ENCODE peak calls at places on chromosomes 6 and 20, in nine cellular contexts. One of them, this sample, is unnamed.

GRCh38 chr20:54228841-54229240 is 21.0 kb downstream of the PFDN4 start:
- DNase-seq in heart right ventricle: no peak
- DNase-seq in lower lobe of right lung: no peak
- DNase-seq in small intestine: no peak
- DNase-seq in esophagus squamous epithelium: no peak
- DNase-seq in mesenchymal stem cell: no peak
- DNase-seq in keratinocyte: peak; percentile 42
- DNase-seq in RWPE2: no peak
- DNase-seq in adrenal gland: peak; percentile 23
- DNase-seq in this sample: no peak

GRCh38 chr6:21824431-21825180 is 231.1 kb downstream of the SOX4 start:
- DNase-seq in heart right ventricle: no peak
- DNase-seq in lower lobe of right lung: no peak
- DNase-seq in small intestine: no peak
- DNase-seq in esophagus squamous epithelium: no peak
- DNase-seq in mesenchymal stem cell: peak; percentile 60
- DNase-seq in keratinocyte: no peak
- DNase-seq in RWPE2: no peak
- DNase-seq in adrenal gland: no peak
- DNase-seq in this sample: no peak

GRCh38 chr6:118581489-118581959 is 33.4 kb downstream of the PLN start:
- DNase-seq in heart right ventricle: no peak
- DNase-seq in lower lobe of right lung: no peak
- DNase-seq in small intestine: peak; percentile 46
- DNase-seq in esophagus squamous epithelium: no peak
- DNase-seq in mesenchymal stem cell: peak; percentile 86
- DNase-seq in keratinocyte: no peak
- DNase-seq in RWPE2: no peak
- DNase-seq in adrenal gland: peak; percentile 84
- DNase-seq in this sample: no peak

GRCh38 chr6:81696505-81696904 is 56.0 kb downstream of the TENT5A start:
- DNase-seq in heart right ventricle: no peak
- DNase-seq in lower lobe of right lung: no peak
- DNase-seq in small intestine: peak; percentile 21
- DNase-seq in esophagus squamous epithelium: no peak
- DNase-seq in mesenchymal stem cell: peak; percentile 14
- DNase-seq in keratinocyte: no peak
- DNase-seq in RWPE2: no peak
- DNase-seq in adrenal gland: no peak
- DNase-seq in this sample: no peak

GRCh38 chr20:50427740-50428462 is 82.3 kb upstream of the PTPN1 start:
- DNase-seq in heart right ventricle: no peak
- DNase-seq in lower lobe of right lung: no peak
- DNase-seq in small intestine: no peak
- DNase-seq in esophagus squamous epithelium: no peak
- DNase-seq in mesenchymal stem cell: peak; percentile 35
- DNase-seq in keratinocyte: no peak
- DNase-seq in RWPE2: no peak
- DNase-seq in adrenal gland: peak; percentile 63
- DNase-seq in this sample: peak; percentile 47

GRCh38 chr6:108027054-108027453 is 47.5 kb downstream of the OSTM1 start:
- DNase-seq in heart right ventricle: no peak
- DNase-seq in lower lobe of right lung: no peak
- DNase-seq in small intestine: no peak
- DNase-seq in esophagus squamous epithelium: no peak
- DNase-seq in mesenchymal stem cell: no peak
- DNase-seq in keratinocyte: no peak
- DNase-seq in RWPE2: no peak
- DNase-seq in adrenal gland: no peak
- DNase-seq in this sample: no peak

GRCh38 chr6:37236921-37237320 is 20.7 kb upstream of the TBC1D22B start:
- DNase-seq in heart right ventricle: no peak
- DNase-seq in lower lobe of right lung: no peak
- DNase-seq in small intestine: no peak
- DNase-seq in esophagus squamous epithelium: no peak
- DNase-seq in mesenchymal stem cell: peak; percentile 25
- DNase-seq in keratinocyte: no peak
- DNase-seq in RWPE2: no peak
- DNase-seq in adrenal gland: no peak
- DNase-seq in this sample: no peak

GRCh38 chr6:157982297-157982579 is 575 bp downstream of the SYNJ2 start:
- DNase-seq in heart right ventricle: peak; percentile 35
- DNase-seq in lower lobe of right lung: no peak
- DNase-seq in small intestine: peak; percentile 59
- DNase-seq in esophagus squamous epithelium: no peak
- DNase-seq in mesenchymal stem cell: peak; percentile 70
- DNase-seq in keratinocyte: no peak
- DNase-seq in RWPE2: no peak
- DNase-seq in adrenal gland: peak; percentile 41
- DNase-seq in this sample: no peak

GRCh38 chr6:170172406-170172805 is 118.5 kb downstream of the DLL1 start:
- DNase-seq in heart right ventricle: no peak
- DNase-seq in lower lobe of right lung: no peak
- DNase-seq in small intestine: no peak
- DNase-seq in esophagus squamous epithelium: no peak
- DNase-seq in mesenchymal stem cell: no peak
- DNase-seq in keratinocyte: no peak
- DNase-seq in RWPE2: no peak
- DNase-seq in adrenal gland: no peak
- DNase-seq in this sample: no peak

DNA sequence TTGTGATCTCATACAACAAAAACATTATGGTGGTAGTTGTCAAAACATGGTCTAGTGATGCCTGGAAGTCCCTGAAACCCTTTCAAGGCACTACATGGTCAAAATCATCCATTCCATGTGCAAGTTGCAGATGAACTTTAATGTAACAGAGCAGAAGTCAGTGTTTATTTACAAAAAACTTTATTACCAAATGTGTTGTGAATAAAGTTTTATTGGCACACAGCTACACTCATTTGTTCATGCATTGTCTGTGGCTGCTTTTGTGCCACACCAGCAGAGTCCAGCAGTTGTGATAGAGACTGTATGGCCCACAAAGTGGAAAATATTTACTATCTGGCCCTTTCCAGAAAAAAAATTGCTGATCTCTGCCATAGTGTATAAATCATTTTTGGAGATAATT is 26.8 kb downstream of the TUBB2B start:
- DNase-seq in heart right ventricle: no peak
- DNase-seq in lower lobe of right lung: no peak
- DNase-seq in small intestine: no peak
- DNase-seq in esophagus squamous epithelium: no peak
- DNase-seq in mesenchymal stem cell: no peak
- DNase-seq in keratinocyte: no peak
- DNase-seq in RWPE2: no peak
- DNase-seq in adrenal gland: no peak
- DNase-seq in this sample: no peak
- H3K4me1 ChIP-seq in heart right ventricle: no peaks in the 10 kb centered on the region
- H3K4me1 ChIP-seq in lower lobe of right lung: no peaks in the 10 kb centered on the region
- H3K4me1 ChIP-seq in small intestine: no peaks in the 10 kb centered on the region
- H3K4me1 ChIP-seq in esophagus squamous epithelium: no peaks in the 10 kb centered on the region
- H3K4me1 ChIP-seq in mesenchymal stem cell: peaks cover 5% of the 10 kb centered on the region
- H3K4me1 ChIP-seq in keratinocyte: peaks cover 1% of the 10 kb centered on the region
- H3K4me1 ChIP-seq in RWPE2: no peaks in the 10 kb centered on the region
- H3K4me1 ChIP-seq in adrenal gland: no peaks in the 10 kb centered on the region
- H3K4me1 ChIP-seq in this sample: no peaks in the 10 kb centered on the region

DNA sequence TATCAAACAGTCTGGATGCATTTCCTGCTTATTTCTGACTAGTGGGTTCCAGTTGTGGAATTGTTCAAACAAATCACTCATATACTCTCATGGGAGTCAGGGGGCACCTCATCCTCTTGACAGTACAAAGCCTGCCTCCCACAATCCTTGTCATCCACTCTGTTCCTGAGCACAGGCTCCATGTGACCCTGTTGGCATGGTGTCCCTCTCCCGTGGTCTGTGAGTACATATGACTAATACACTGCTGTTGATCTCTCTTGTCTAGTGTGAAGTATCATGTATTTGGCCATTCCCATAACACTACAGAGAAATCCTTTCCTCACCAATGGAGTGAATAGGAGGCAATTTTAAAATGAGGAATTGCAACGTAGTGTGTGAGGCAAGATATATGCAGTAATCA is 185.3 kb downstream of the OGFRL1 start:
- DNase-seq in heart right ventricle: peak; percentile 35
- DNase-seq in lower lobe of right lung: peak; percentile 60
- DNase-seq in small intestine: no peak
- DNase-seq in esophagus squamous epithelium: no peak
- DNase-seq in mesenchymal stem cell: peak; percentile 96
- DNase-seq in keratinocyte: no peak
- DNase-seq in RWPE2: no peak
- DNase-seq in adrenal gland: peak; percentile 39
- DNase-seq in this sample: peak; percentile 29
- H3K4me3 ChIP-seq in heart right ventricle: no peak overlapping the region
- H3K4me3 ChIP-seq in lower lobe of right lung: no peak overlapping the region
- H3K4me3 ChIP-seq in small intestine: no peak overlapping the region
- H3K4me3 ChIP-seq in esophagus squamous epithelium: no peak overlapping the region
- H3K4me3 ChIP-seq in mesenchymal stem cell: no peak overlapping the region
- H3K4me3 ChIP-seq in keratinocyte: no peak overlapping the region
- H3K4me3 ChIP-seq in RWPE2: no peak overlapping the region
- H3K4me3 ChIP-seq in adrenal gland: no peak overlapping the region
- H3K4me3 ChIP-seq in this sample: no peak overlapping the region

GRCh38 chr20:46332373-46333135 is 24.3 kb upstream of the CDH22 start:
- DNase-seq in heart right ventricle: no peak
- DNase-seq in lower lobe of right lung: no peak
- DNase-seq in small intestine: no peak
- DNase-seq in esophagus squamous epithelium: no peak
- DNase-seq in mesenchymal stem cell: no peak
- DNase-seq in keratinocyte: no peak
- DNase-seq in RWPE2: no peak
- DNase-seq in adrenal gland: no peak
- DNase-seq in this sample: no peak

GRCh38 chr20:46333136-46333991 is 25.1 kb upstream of the CDH22 start:
- DNase-seq in heart right ventricle: no peak
- DNase-seq in lower lobe of right lung: no peak
- DNase-seq in small intestine: no peak
- DNase-seq in esophagus squamous epithelium: no peak
- DNase-seq in mesenchymal stem cell: no peak
- DNase-seq in keratinocyte: no peak
- DNase-seq in RWPE2: no peak
- DNase-seq in adrenal gland: no peak
- DNase-seq in this sample: no peak

GRCh38 chr20:46334423-46334978 is 26.2 kb upstream of the CDH22 start:
- DNase-seq in heart right ventricle: no peak
- DNase-seq in lower lobe of right lung: no peak
- DNase-seq in small intestine: no peak
- DNase-seq in esophagus squamous epithelium: no peak
- DNase-seq in mesenchymal stem cell: no peak
- DNase-seq in keratinocyte: no peak
- DNase-seq in RWPE2: no peak
- DNase-seq in adrenal gland: no peak
- DNase-seq in this sample: no peak

GRCh38 chr20:46341374-46342044 is 33.2 kb upstream of the CDH22 start:
- DNase-seq in heart right ventricle: no peak
- DNase-seq in lower lobe of right lung: no peak
- DNase-seq in small intestine: no peak
- DNase-seq in esophagus squamous epithelium: no peak
- DNase-seq in mesenchymal stem cell: no peak
- DNase-seq in keratinocyte: no peak
- DNase-seq in RWPE2: no peak
- DNase-seq in adrenal gland: no peak
- DNase-seq in this sample: no peak

DNA sequence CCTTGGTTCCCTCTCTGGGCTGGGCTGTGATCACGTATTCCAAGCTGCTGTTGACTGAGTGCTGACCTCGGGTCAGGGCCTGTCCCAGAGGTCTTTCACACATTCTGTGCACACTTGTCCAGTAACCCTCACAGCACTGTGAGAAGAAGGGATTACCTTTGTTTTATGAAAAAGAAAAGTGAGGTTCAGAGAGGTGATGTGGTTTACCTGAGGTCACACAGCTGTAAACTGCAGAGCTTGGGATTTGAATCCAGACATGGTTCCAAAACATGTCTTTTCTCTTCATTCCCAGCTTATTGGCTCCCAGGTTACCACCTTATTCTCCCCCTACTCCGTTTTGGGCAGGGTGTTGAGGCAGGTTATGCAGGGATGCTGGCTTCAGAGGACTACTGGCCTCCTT is 28.4 kb upstream of the CDH22 start:
- DNase-seq in heart right ventricle: no peak
- DNase-seq in lower lobe of right lung: no peak
- DNase-seq in small intestine: no peak
- DNase-seq in esophagus squamous epithelium: no peak
- DNase-seq in mesenchymal stem cell: no peak
- DNase-seq in keratinocyte: no peak
- DNase-seq in RWPE2: no peak
- DNase-seq in adrenal gland: no peak
- DNase-seq in this sample: no peak
- H3K27ac ChIP-seq in heart right ventricle: no peak overlapping the region
- H3K27ac ChIP-seq in lower lobe of right lung: no peak overlapping the region
- H3K27ac ChIP-seq in small intestine: no peak overlapping the region
- H3K27ac ChIP-seq in esophagus squamous epithelium: no peak overlapping the region
- H3K27ac ChIP-seq in mesenchymal stem cell: no peak overlapping the region
- H3K27ac ChIP-seq in keratinocyte: no peak overlapping the region
- H3K27ac ChIP-seq in RWPE2: no peak overlapping the region
- H3K27ac ChIP-seq in adrenal gland: no peak overlapping the region
- H3K27ac ChIP-seq in this sample: no peak overlapping the region

GRCh38 chr6:2850480-2851150 is 9.0 kb upstream of the SERPINB1 start:
- DNase-seq in heart right ventricle: no peak
- DNase-seq in lower lobe of right lung: no peak
- DNase-seq in small intestine: no peak
- DNase-seq in esophagus squamous epithelium: no peak
- DNase-seq in mesenchymal stem cell: peak; percentile 55
- DNase-seq in keratinocyte: no peak
- DNase-seq in RWPE2: no peak
- DNase-seq in adrenal gland: no peak
- DNase-seq in this sample: no peak

GRCh38 chr6:2851727-2852513 is 10.3 kb upstream of the SERPINB1 start:
- DNase-seq in heart right ventricle: no peak
- DNase-seq in lower lobe of right lung: no peak
- DNase-seq in small intestine: no peak
- DNase-seq in esophagus squamous epithelium: no peak
- DNase-seq in mesenchymal stem cell: no peak
- DNase-seq in keratinocyte: no peak
- DNase-seq in RWPE2: no peak
- DNase-seq in adrenal gland: no peak
- DNase-seq in this sample: no peak

GRCh38 chr6:2852921-2853322 is 11.3 kb upstream of the SERPINB1 start:
- DNase-seq in heart right ventricle: no peak
- DNase-seq in lower lobe of right lung: no peak
- DNase-seq in small intestine: no peak
- DNase-seq in esophagus squamous epithelium: no peak
- DNase-seq in mesenchymal stem cell: no peak
- DNase-seq in keratinocyte: no peak
- DNase-seq in RWPE2: no peak
- DNase-seq in adrenal gland: no peak
- DNase-seq in this sample: no peak

GRCh38 chr6:2853766-2854393 is 12.2 kb upstream of the SERPINB1 start:
- DNase-seq in heart right ventricle: no peak
- DNase-seq in lower lobe of right lung: no peak
- DNase-seq in small intestine: peak; percentile 67
- DNase-seq in esophagus squamous epithelium: no peak
- DNase-seq in mesenchymal stem cell: peak; percentile 84
- DNase-seq in keratinocyte: no peak
- DNase-seq in RWPE2: no peak
- DNase-seq in adrenal gland: peak; percentile 88
- DNase-seq in this sample: no peak

DNA sequence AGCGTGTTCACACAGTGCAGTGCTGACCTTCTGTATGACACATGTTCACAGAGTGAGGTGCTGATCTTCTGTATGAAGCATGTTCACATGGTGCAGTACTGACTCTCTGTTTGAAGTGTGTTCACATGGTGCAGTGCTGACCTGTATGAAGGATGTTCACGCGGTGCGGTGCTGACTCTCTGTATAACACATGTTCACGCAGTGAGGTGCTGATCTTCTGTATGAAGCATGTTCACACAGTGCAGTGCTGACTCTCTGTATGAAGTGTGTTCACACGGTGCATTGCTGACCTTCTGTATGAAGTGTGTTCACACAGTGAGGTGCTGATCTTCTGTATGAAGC is 10.8 kb upstream of the SERPINB1 start:
- DNase-seq in heart right ventricle: no peak
- DNase-seq in lower lobe of right lung: no peak
- DNase-seq in small intestine: no peak
- DNase-seq in esophagus squamous epithelium: no peak
- DNase-seq in mesenchymal stem cell: no peak
- DNase-seq in keratinocyte: no peak
- DNase-seq in RWPE2: no peak
- DNase-seq in adrenal gland: no peak
- DNase-seq in this sample: no peak
- H3K4me1 ChIP-seq in heart right ventricle: peaks cover 28% of the 10 kb centered on the region
- H3K4me1 ChIP-seq in lower lobe of right lung: peaks cover 64% of the 10 kb centered on the region
- H3K4me1 ChIP-seq in small intestine: no peaks in the 10 kb centered on the region
- H3K4me1 ChIP-seq in esophagus squamous epithelium: peaks cover 15% of the 10 kb centered on the region
- H3K4me1 ChIP-seq in mesenchymal stem cell: peaks cover 10% of the 10 kb centered on the region
- H3K4me1 ChIP-seq in keratinocyte: peaks cover 11% of the 10 kb centered on the region
- H3K4me1 ChIP-seq in RWPE2: peaks cover 14% of the 10 kb centered on the region
- H3K4me1 ChIP-seq in adrenal gland: peaks cover 10% of the 10 kb centered on the region
- H3K4me1 ChIP-seq in this sample: peaks cover 47% of the 10 kb centered on the region